ENCODE peak calls at places on chromosomes 16 and 17, in seven cellular contexts. S, M, H, Z, B, O and J are unnamed samples.

GRCh38 chr17:68511671-68512246 is 471 bp upstream of the PRKAR1A start:
- DNase-seq in S (peak), M (no peak), H (peak), Z (peak), B (peak), O (peak), J (no peak)

GRCh38 chr16:14309906-14310305 is 238.8 kb downstream of the MRTFB start:
- DNase-seq in S (peak), M (no peak), H (peak), Z (no peak), B (peak), O (no peak), J (no peak)

GRCh38 chr17:74176546-74177001 is 26.9 kb upstream of the RPL38 start:
- DNase-seq in S (peak), M (peak), H (peak), Z (peak), B (peak), O (peak), J (peak)

GRCh38 chr17:51650772-51651171 is 390.4 kb downstream of the UTP18 start:
- DNase-seq in S (no peak), M (no peak), H (no peak), Z (no peak), B (no peak), O (no peak), J (no peak)

GRCh38 chr17:20191066-20191465 is 181.9 kb downstream of the SPECC1 start:
- DNase-seq in S (peak), M (peak), H (peak), Z (no peak), B (peak), O (no peak), J (peak)

GRCh38 chr16:84033251-84034195 is 9.1 kb downstream of the SLC38A8 start:
- DNase-seq in S (no peak), M (no peak), H (no peak), Z (no peak), B (no peak), O (no peak), J (no peak)

GRCh38 chr17:66313325-66313724 is 10.9 kb downstream of the PRKCA start:
- DNase-seq in S (no peak), M (no peak), H (no peak), Z (no peak), B (no peak), O (no peak), J (no peak)

GRCh38 chr16:8023326-8023725 is 567.0 kb downstream of the TMEM114 start:
- DNase-seq in S (no peak), M (no peak), H (no peak), Z (no peak), B (no peak), O (no peak), J (no peak)

GRCh38 chr16:23852794-23853562 is 17.2 kb downstream of the PRKCB start:
- DNase-seq in S (no peak), M (no peak), H (no peak), Z (no peak), B (no peak), O (no peak), J (no peak)

GRCh38 chr16:4682616-4683254 is 10.6 kb upstream of the NUDT16L1 start:
- DNase-seq in S (peak), M (no peak), H (no peak), Z (no peak), B (no peak), O (no peak), J (no peak)

GRCh38 chr17:50820651-50821050 is 14.7 kb upstream of the WFIKKN2 start:
- DNase-seq in S (no peak), M (no peak), H (no peak), Z (no peak), B (no peak), O (no peak), J (no peak)

GRCh38 chr16:23258919-23259237 is 43.2 kb upstream of the SCNN1B start:
- DNase-seq in S (no peak), M (no peak), H (no peak), Z (no peak), B (no peak), O (no peak), J (no peak)

GRCh38 chr16:82792704-82793103 is 165.9 kb downstream of the CDH13 start:
- DNase-seq in S (no peak), M (no peak), H (no peak), Z (no peak), B (no peak), O (no peak), J (no peak)

GRCh38 chr17:43550754-43551153 is 4.6 kb upstream of the ETV4 start:
- DNase-seq in S (no peak), M (no peak), H (no peak), Z (no peak), B (no peak), O (no peak), J (no peak)

GRCh38 chr17:7842380-7842949 is 8.4 kb downstream of the KDM6B start:
- DNase-seq in S (peak), M (no peak), H (no peak), Z (peak), B (peak), O (peak), J (no peak)

GRCh38 chr16:11175850-11176341 is 80.1 kb downstream of the SOCS1 start:
- DNase-seq in S (no peak), M (no peak), H (no peak), Z (no peak), B (no peak), O (no peak), J (no peak)

GRCh38 chr16:79598341-79599181 is 2.0 kb downstream of the MAF start:
- DNase-seq in S (peak), M (no peak), H (no peak), Z (peak), B (no peak), O (peak), J (no peak)

GRCh38 chr16:25788637-25789036 is 96.9 kb downstream of the HS3ST4 start:
- DNase-seq in S (no peak), M (no peak), H (no peak), Z (no peak), B (no peak), O (no peak), J (no peak)

GRCh38 chr17:39861235-39861634 is 2.9 kb downstream of the IKZF3 start:
- DNase-seq in S (no peak), M (no peak), H (no peak), Z (no peak), B (no peak), O (no peak), J (no peak)

GRCh38 chr17:39866013-39866730 is 1.8 kb upstream of the ZPBP2 start:
- DNase-seq in S (no peak), M (no peak), H (no peak), Z (no peak), B (no peak), O (no peak), J (no peak)

GRCh38 chr17:39867084-39867890 is 715 bp upstream of the ZPBP2 start:
- DNase-seq in S (no peak), M (no peak), H (no peak), Z (no peak), B (no peak), O (no peak), J (no peak)

GRCh38 chr17:39863244-39863917 is 731 bp downstream of the IKZF3 start:
- DNase-seq in S (no peak), M (no peak), H (no peak), Z (no peak), B (no peak), O (no peak), J (no peak)

DNA sequence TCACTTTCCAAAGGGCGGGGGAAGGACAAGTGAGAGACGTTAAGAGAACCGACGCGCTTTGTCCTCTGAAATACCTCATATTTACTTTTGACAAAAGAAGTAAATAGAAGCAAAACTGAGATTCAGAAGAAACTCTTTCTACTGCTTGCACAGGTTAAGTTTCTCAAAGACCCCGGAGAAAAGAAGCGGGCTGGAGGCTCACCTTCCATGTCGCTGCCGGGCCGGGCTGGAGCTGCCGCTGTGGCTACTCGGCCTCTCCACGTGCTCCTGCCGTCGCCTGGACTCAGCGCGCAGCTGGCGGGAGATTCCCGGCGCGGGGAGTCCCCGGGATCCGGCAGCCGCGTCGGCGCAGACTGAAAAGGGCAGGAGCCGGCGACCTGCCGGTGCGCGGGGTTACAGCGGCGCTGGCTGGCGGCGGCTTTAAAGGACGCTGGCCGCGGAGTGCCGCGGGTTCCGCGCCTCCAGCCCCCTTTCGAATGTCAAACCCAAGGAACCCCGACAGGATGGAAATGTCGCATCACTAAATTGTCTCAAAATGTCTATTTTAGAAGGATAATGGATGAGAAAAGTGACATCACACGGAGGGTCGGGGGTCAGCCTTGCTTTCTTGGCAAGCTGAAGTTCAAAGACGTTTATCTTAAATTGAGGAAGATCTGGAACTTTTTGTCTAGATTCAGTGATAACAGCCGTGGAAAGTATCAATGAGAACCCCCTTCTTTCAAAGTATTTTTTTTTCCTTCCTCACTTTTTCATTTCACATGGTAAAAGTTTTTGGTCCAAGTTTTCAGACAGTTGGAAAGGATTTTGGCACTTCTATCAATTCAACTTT is at the start of gene IKZF3:
- DNase-seq in S (peak), M (no peak), H (peak), Z (no peak), B (no peak), O (peak), J (no peak)
- TF ChIP-seq CTCF in S (no peak), M (no peak), H (peak), Z (no peak), B (no peak), O (peak), J (no peak)

GRCh38 chr17:1170739-1171138 is 9.0 kb downstream of the ABR start:
- DNase-seq in S (no peak), M (no peak), H (no peak), Z (no peak), B (no peak), O (no peak), J (no peak)
- TF ChIP-seq CTCF in S (no peak), M (no peak), H (no peak), Z (no peak), B (no peak), O (no peak), J (no peak)

GRCh38 chr17:16617481-16618060 is 36.1 kb downstream of the ZNF624 start:
- DNase-seq in S (no peak), M (no peak), H (no peak), Z (no peak), B (no peak), O (no peak), J (no peak)
- TF ChIP-seq CTCF in S (no peak), M (no peak), H (no peak), Z (no peak), B (no peak), O (no peak), J (no peak)

GRCh38 chr17:36183001-36183810 is 6.8 kb upstream of the TBC1D3B start:
- DNase-seq in S (peak), M (peak), H (peak), Z (no peak), B (peak), O (no peak), J (peak)
- TF ChIP-seq CTCF in S (no peak), M (peak), H (no peak), Z (no peak), B (no peak), O (no peak), J (no peak)

GRCh38 chr17:3667366-3668278 is 756 bp downstream of the TAX1BP3 start:
- DNase-seq in S (peak), M (peak), H (peak), Z (peak), B (peak), O (peak), J (peak)
- TF ChIP-seq CTCF in S (no peak), M (peak), H (no peak), Z (no peak), B (no peak), O (no peak), J (no peak)

DNA sequence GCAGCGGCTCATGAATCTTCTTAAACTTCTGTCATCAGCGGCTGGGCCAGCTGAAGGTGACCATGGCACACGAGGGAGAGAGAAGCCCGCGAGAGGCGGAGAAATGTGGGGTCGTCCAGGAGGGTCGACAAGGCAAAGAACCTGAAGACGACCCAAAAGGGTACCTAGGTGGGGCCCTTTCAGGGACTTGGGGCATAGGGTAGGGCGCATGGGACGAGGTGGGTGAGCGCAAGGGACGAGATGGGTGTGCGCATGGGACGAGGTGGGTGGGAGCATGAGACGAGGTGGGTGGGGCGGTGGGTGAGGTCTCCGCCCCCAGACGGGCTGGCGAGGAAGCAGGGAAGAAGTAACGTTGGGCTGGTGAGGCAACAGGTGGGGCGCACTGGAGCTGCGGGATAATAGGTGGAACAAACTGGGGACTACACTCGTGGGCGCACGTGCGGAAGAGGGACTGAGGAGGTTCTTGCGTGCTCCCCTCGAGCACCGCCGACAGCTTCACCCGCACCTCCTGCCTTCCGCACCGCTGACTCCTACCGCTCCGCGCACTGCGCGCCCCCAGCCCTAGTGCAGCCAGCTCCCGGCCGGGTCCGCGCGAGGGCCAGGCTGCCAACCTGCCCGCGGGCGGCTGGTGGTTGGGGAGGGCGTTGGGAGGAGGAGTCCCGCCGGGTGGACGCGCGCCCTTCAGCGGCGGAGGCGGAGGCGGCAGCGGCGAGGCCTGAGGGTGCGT is 23.2 kb upstream of the CRYM start:
- DNase-seq in S (peak), M (no peak), H (peak), Z (peak), B (peak), O (no peak), J (no peak)
- TF ChIP-seq CTCF in S (no peak), M (peak), H (peak), Z (no peak), B (peak), O (no peak), J (peak)

GRCh38 chr17:76135810-76136188 is 5.2 kb downstream of the FOXJ1 start:
- DNase-seq in S (no peak), M (no peak), H (no peak), Z (no peak), B (no peak), O (no peak), J (no peak)

GRCh38 chr17:76134911-76135809 is 5.9 kb downstream of the FOXJ1 start:
- DNase-seq in S (no peak), M (no peak), H (no peak), Z (no peak), B (no peak), O (no peak), J (no peak)

GRCh38 chr17:76137026-76137350 is 4.1 kb downstream of the FOXJ1 start:
- DNase-seq in S (no peak), M (no peak), H (no peak), Z (no peak), B (no peak), O (no peak), J (no peak)

GRCh38 chr17:76137351-76138233 is 3.5 kb downstream of the FOXJ1 start:
- DNase-seq in S (no peak), M (no peak), H (no peak), Z (no peak), B (no peak), O (no peak), J (no peak)

GRCh38 chr17:76136276-76137025 is 4.6 kb downstream of the FOXJ1 start:
- DNase-seq in S (no peak), M (no peak), H (no peak), Z (no peak), B (no peak), O (no peak), J (no peak)
- TF ChIP-seq CTCF in S (no peak), M (no peak), H (no peak), Z (no peak), B (no peak), O (no peak), J (no peak)

GRCh38 chr16:75648265-75649076 is 898 bp downstream of the TERF2IP start:
- DNase-seq in S (peak), M (no peak), H (peak), Z (peak), B (peak), O (peak), J (no peak)

GRCh38 chr16:75647492-75648264 is at the start of the genes KARS1 and TERF2IP:
- DNase-seq in S (peak), M (peak), H (peak), Z (peak), B (peak), O (peak), J (peak)

GRCh38 chr16:75647138-75647491 is 350 bp downstream of the KARS1 start:
- DNase-seq in S (no peak), M (no peak), H (no peak), Z (no peak), B (no peak), O (no peak), J (no peak)

GRCh38 chr16:75640598-75640997 is 6.9 kb downstream of the KARS1 start:
- DNase-seq in S (no peak), M (no peak), H (no peak), Z (no peak), B (no peak), O (no peak), J (no peak)

GRCh38 chr16:75644240-75645012 is 3.0 kb downstream of the KARS1 start:
- DNase-seq in S (no peak), M (no peak), H (no peak), Z (no peak), B (no peak), O (no peak), J (no peak)
- TF ChIP-seq CTCF in S (no peak), M (no peak), H (no peak), Z (no peak), B (no peak), O (no peak), J (no peak)